ENCODE peak calls at places on chromosomes 13 and 19, in seven cellular contexts. B is tibial artery, W is NT2/D1, X is heart right ventricle, P is body of pancreas, Y is stomach, A is uterus. H is an unnamed sample. For H3K27me3 and H3K36me3, the result is how much of the 10 kb centered on the place peaks cover.

GRCh38 chr19:17103177-17103576 is 27.6 kb downstream of the MYO9B start:
- DNase-seq in B (no peak), W (peak), X (no peak), P (peak), Y (peak), A (no peak), H (no peak)

GRCh38 chr13:47858678-47859050 is 142.4 kb downstream of the SUCLA2 start:
- DNase-seq in B (no peak), W (no peak), X (no peak), P (no peak), Y (no peak), A (no peak), H (no peak)

GRCh38 chr13:94233401-94233800 is 246.1 kb downstream of the DCT start:
- DNase-seq in B (peak), W (no peak), X (peak), P (no peak), Y (no peak), A (peak), H (no peak)

GRCh38 chr13:51858433-51859247 is 3.1 kb upstream of the CCDC70 start:
- DNase-seq in B (no peak), W (no peak), X (no peak), P (no peak), Y (no peak), A (no peak), H (no peak)

GRCh38 chr19:35153701-35154534 is 617 bp upstream of the FXYD5 start:
- DNase-seq in B (no peak), W (no peak), X (no peak), P (peak), Y (peak), A (no peak), H (no peak)

GRCh38 chr13:49602005-49602404 is 16.6 kb upstream of the RCBTB1 start:
- DNase-seq in B (no peak), W (no peak), X (no peak), P (no peak), Y (no peak), A (no peak), H (no peak)

GRCh38 chr13:72839831-72840426 is 58.0 kb downstream of the PIBF1 start:
- DNase-seq in B (no peak), W (no peak), X (no peak), P (peak), Y (peak), A (no peak), H (no peak)

GRCh38 chr13:63184693-63185092 is 1769.0 kb upstream of the PCDH20 start:
- DNase-seq in B (no peak), W (peak), X (no peak), P (no peak), Y (no peak), A (no peak), H (no peak)

GRCh38 chr13:26474286-26474685 is 83.2 kb upstream of the WASF3 start:
- DNase-seq in B (no peak), W (no peak), X (no peak), P (no peak), Y (no peak), A (no peak), H (no peak)

GRCh38 chr13:98174321-98174720 is 2.7 kb downstream of the RNF113B start:
- DNase-seq in B (no peak), W (no peak), X (no peak), P (no peak), Y (no peak), A (no peak), H (no peak)

GRCh38 chr13:31096624-31097302 is 64.9 kb downstream of the HSPH1 start:
- DNase-seq in B (no peak), W (no peak), X (no peak), P (no peak), Y (peak), A (no peak), H (no peak)

GRCh38 chr19:45866400-45867176 is 2.5 kb downstream of the FOXA3 start:
- DNase-seq in B (no peak), W (no peak), X (no peak), P (peak), Y (no peak), A (no peak), H (no peak)

GRCh38 chr19:6372594-6373095 is at the start of gene ALKBH7:
- DNase-seq in B (peak), W (peak), X (peak), P (peak), Y (peak), A (peak), H (peak)

GRCh38 chr19:42555317-42555716 is 27.0 kb upstream of the CEACAM1 start:
- DNase-seq in B (no peak), W (peak), X (peak), P (no peak), Y (no peak), A (no peak), H (no peak)

GRCh38 chr13:53784331-53784730 is 755.7 kb downstream of the OLFM4 start:
- DNase-seq in B (no peak), W (no peak), X (no peak), P (no peak), Y (no peak), A (no peak), H (no peak)

GRCh38 chr19:7295912-7296486 is 1.8 kb upstream of the INSR start:
- DNase-seq in B (no peak), W (no peak), X (no peak), P (no peak), Y (no peak), A (no peak), H (no peak)

GRCh38 chr13:100520936-100521765 is 67.4 kb downstream of the GGACT start:
- DNase-seq in B (no peak), W (no peak), X (no peak), P (no peak), Y (no peak), A (no peak), H (no peak)

GRCh38 chr13:28707629-28708427 is 10.9 kb downstream of the SLC46A3 start:
- DNase-seq in B (no peak), W (no peak), X (no peak), P (peak), Y (no peak), A (no peak), H (no peak)

GRCh38 chr13:110262494-110262893 is 44.5 kb downstream of the COL4A1 start:
- DNase-seq in B (no peak), W (no peak), X (no peak), P (no peak), Y (no peak), A (no peak), H (no peak)

GRCh38 chr19:13097331-13098258 is 5.1 kb downstream of the LYL1 start:
- DNase-seq in B (peak), W (no peak), X (no peak), P (no peak), Y (no peak), A (peak), H (no peak)

GRCh38 chr13:94345374-94346195 is 133.9 kb downstream of the DCT start:
- DNase-seq in B (no peak), W (no peak), X (no peak), P (no peak), Y (no peak), A (no peak), H (no peak)

GRCh38 chr13:95643814-95644598 is 500 bp downstream of the DZIP1 start:
- DNase-seq in B (peak), W (peak), X (no peak), P (peak), Y (no peak), A (peak), H (no peak)

GRCh38 chr19:23698711-23699520 is 11.9 kb upstream of the ZNF675 start:
- DNase-seq in B (no peak), W (no peak), X (no peak), P (peak), Y (peak), A (no peak), H (no peak)

GRCh38 chr19:52688335-52688734 is 46.5 kb downstream of the ZNF611 start:
- DNase-seq in B (no peak), W (no peak), X (no peak), P (no peak), Y (no peak), A (no peak), H (no peak)

GRCh38 chr19:7606289-7606688 is 10.6 kb downstream of the CAMSAP3 start:
- DNase-seq in B (no peak), W (no peak), X (no peak), P (no peak), Y (no peak), A (no peak), H (no peak)

GRCh38 chr19:16895467-16896097 is 6.8 kb downstream of the F2RL3 start:
- DNase-seq in B (no peak), W (no peak), X (no peak), P (no peak), Y (no peak), A (no peak), H (no peak)

GRCh38 chr19:48772503-48772953 is 17.2 kb downstream of the FGF21 start:
- DNase-seq in B (peak), W (no peak), X (peak), P (peak), Y (peak), A (no peak), H (no peak)

GRCh38 chr19:12668937-12669271 is 2.3 kb downstream of the WDR83 start:
- DNase-seq in B (peak), W (no peak), X (peak), P (peak), Y (peak), A (peak), H (peak)

GRCh38 chr19:51687791-51688664 is 5.1 kb upstream of the SPACA6 start:
- DNase-seq in B (peak), W (no peak), X (peak), P (peak), Y (peak), A (peak), H (peak)

GRCh38 chr13:50594276-50594970 is 249.1 kb downstream of the DLEU7 start:
- DNase-seq in B (no peak), W (no peak), X (no peak), P (no peak), Y (no peak), A (no peak), H (no peak)

GRCh38 chr13:73967397-73968165 is 166.6 kb downstream of the KLF12 start:
- DNase-seq in B (no peak), W (no peak), X (no peak), P (no peak), Y (no peak), A (no peak), H (no peak)

GRCh38 chr19:32362318-32362691 is 16.9 kb downstream of the ZNF507 start:
- DNase-seq in B (no peak), W (no peak), X (no peak), P (no peak), Y (no peak), A (no peak), H (no peak)

GRCh38 chr13:31807090-31807541 is 67.8 kb downstream of the RXFP2 start:
- DNase-seq in B (no peak), W (no peak), X (no peak), P (no peak), Y (no peak), A (no peak), H (no peak)

GRCh38 chr13:76992548-76993001 is 694 bp downstream of the CLN5 start:
- DNase-seq in B (peak), W (no peak), X (peak), P (peak), Y (no peak), A (peak), H (peak)

GRCh38 chr13:113747291-113747833 is 11.7 kb upstream of the TMEM255B start:
- DNase-seq in B (no peak), W (no peak), X (no peak), P (no peak), Y (no peak), A (no peak), H (no peak)
- H3K27me3 ChIP-seq in B (under half), W (under half), X (under half), P (under half), Y (under half), A (under half), H (under half)

GRCh38 chr19:2759392-2759791 is 19.6 kb upstream of the SLC39A3 start:
- DNase-seq in B (no peak), W (no peak), X (no peak), P (no peak), Y (no peak), A (no peak), H (no peak)
- H3K36me3 ChIP-seq in B (half or more), W (half or more), X (half or more), P (under half), Y (half or more), A (under half), H (under half)

GRCh38 chr19:18771328-18772242 is 19.5 kb downstream of the COMP start:
- DNase-seq in B (no peak), W (no peak), X (no peak), P (no peak), Y (no peak), A (no peak), H (no peak)

GRCh38 chr19:18769989-18770528 is 21.0 kb downstream of the COMP start:
- DNase-seq in B (no peak), W (no peak), X (no peak), P (no peak), Y (no peak), A (no peak), H (no peak)

GRCh38 chr19:18770663-18771327 is 20.3 kb downstream of the COMP start:
- DNase-seq in B (no peak), W (no peak), X (no peak), P (no peak), Y (no peak), A (no peak), H (no peak)

GRCh38 chr19:18768046-18768771 is 22.9 kb downstream of the COMP start:
- DNase-seq in B (no peak), W (no peak), X (no peak), P (no peak), Y (no peak), A (no peak), H (no peak)

GRCh38 chr19:18768997-18769891 is 21.9 kb downstream of the COMP start:
- DNase-seq in B (no peak), W (no peak), X (no peak), P (peak), Y (peak), A (no peak), H (no peak)
- H3K27me3 ChIP-seq in B (under half), W (under half), X (under half), P (under half), Y (under half), A (under half), H (under half)

GRCh38 chr19:39372941-39373340 is 18.0 kb downstream of the PAF1 start:
- DNase-seq in B (no peak), W (no peak), X (no peak), P (no peak), Y (no peak), A (no peak), H (no peak)
- H3K36me3 ChIP-seq in B (under half), W (half or more), X (half or more), P (under half), Y (half or more), A (under half), H (under half)

GRCh38 chr13:112999414-113000177 is 30.6 kb downstream of the MCF2L start:
- DNase-seq in B (no peak), W (no peak), X (no peak), P (no peak), Y (no peak), A (no peak), H (no peak)

GRCh38 chr13:112995395-112996091 is 26.5 kb downstream of the MCF2L start:
- DNase-seq in B (no peak), W (no peak), X (no peak), P (no peak), Y (peak), A (no peak), H (no peak)

GRCh38 chr13:112996671-112997091 is 27.7 kb downstream of the MCF2L start:
- DNase-seq in B (no peak), W (no peak), X (no peak), P (no peak), Y (peak), A (no peak), H (no peak)

GRCh38 chr13:112998506-112999280 is 29.7 kb downstream of the MCF2L start:
- DNase-seq in B (no peak), W (no peak), X (no peak), P (no peak), Y (no peak), A (no peak), H (no peak)

DNA sequence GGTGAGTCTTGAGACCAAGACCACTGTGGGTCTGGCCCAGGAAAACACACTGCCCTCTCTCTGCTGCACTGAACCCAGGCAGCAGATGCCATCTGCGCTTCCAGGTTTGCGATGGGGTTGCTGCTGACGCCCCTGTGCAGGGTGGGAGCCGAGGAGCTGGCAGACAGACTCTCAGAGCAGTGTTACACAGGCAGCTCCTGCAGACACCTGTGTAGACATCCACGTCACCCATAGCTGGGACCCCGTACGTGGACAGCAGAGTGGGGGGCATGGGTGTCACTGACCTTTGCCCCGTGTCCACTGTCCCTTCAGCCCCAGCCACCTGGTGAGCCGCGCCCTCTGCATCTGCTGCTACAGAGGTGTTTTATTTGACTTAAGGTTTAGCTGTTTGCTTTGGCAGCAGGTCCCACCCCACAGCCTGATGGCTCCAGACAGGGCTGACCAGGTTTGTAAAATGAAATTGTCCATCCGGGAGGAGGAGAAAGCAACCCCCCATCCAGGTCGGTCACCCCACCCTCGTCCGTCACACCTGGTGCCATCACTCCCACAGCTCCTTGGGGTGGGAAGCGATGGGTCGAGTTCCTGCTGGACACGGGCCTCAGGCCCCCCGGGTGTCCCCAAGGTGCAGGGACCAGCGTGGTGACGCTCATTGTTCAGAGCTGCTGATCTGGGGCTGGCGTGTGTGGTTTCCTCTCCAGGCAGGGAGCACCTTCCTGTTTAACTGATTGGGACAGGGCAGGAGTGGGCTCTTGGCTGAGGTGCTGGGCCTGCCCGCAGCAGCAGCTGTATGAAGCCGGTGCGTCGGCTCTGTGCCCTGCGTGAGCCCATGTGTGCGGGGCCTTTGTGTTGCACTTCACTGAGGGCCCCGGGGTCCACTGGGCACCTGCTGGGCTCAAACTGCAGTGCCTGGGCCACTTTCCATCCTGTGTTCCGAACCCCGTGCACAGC is 28.4 kb downstream of the MCF2L start:
- DNase-seq in B (no peak), W (no peak), X (no peak), P (no peak), Y (peak), A (no peak), H (no peak)
- H3K27me3 ChIP-seq in B (under half), W (under half), X (under half), P (under half), Y (under half), A (under half), H (under half)

GRCh38 chr19:40585241-40585640 is 8.6 kb downstream of the SHKBP1 start:
- DNase-seq in B (no peak), W (no peak), X (no peak), P (no peak), Y (no peak), A (no peak), H (no peak)

GRCh38 chr19:40584007-40584406 is 7.3 kb downstream of the SHKBP1 start:
- DNase-seq in B (no peak), W (no peak), X (no peak), P (no peak), Y (no peak), A (no peak), H (no peak)

GRCh38 chr19:40588110-40588854 is 11.6 kb downstream of the SHKBP1 start:
- DNase-seq in B (no peak), W (no peak), X (no peak), P (no peak), Y (no peak), A (no peak), H (no peak)

GRCh38 chr19:40586611-40587010 is 9.9 kb downstream of the SHKBP1 start:
- DNase-seq in B (no peak), W (no peak), X (no peak), P (no peak), Y (no peak), A (no peak), H (no peak)

DNA sequence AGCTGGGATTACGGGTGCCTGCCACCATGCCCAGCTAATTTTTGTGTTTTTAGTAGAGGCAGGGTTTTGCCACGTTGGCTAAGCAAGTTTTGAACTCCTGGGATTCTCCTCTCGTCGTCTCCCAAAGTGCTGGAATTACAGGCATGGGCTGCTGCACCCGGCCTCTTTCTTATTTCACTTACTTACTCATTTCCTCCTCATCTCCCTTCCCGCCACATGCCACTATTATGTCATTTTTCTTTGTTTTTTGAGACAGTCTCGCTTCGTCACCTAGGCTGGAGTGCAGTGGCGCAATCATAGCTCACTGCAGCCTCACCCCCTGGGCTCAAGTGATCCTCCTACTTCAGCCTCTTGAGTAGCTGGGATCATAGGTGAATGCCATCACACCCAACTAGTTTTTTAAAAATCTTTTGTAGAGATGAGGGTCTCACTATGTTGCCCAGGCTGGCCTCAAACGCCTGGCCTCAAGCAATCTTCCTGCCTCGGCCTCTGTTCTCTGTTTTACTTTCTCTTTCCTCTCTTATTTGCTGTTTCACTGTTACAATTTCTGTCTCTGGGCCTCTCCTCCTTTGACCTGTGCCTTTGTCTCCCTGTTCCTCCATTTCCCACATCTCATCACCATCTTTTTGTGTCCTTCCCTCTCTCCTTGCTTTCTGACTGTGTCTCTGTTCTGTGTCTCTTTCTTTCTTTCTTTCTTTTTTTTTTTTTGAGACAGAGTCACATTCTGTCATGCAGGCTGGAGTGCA is 9.2 kb downstream of the SHKBP1 start:
- DNase-seq in B (no peak), W (no peak), X (no peak), P (no peak), Y (no peak), A (no peak), H (no peak)
- H3K36me3 ChIP-seq in B (under half), W (under half), X (half or more), P (under half), Y (half or more), A (under half), H (under half)

GRCh38 chr13:91313581-91313980 is 33.9 kb upstream of the MIR17HG start:
- DNase-seq in B (no peak), W (no peak), X (no peak), P (no peak), Y (no peak), A (no peak), H (no peak)
- H3K27me3 ChIP-seq in B (under half), W (under half), X (under half), P (under half), Y (under half), A (under half), H (under half)